ENCODE peak calls at places on chromosome 1, in five cellular contexts. O is mesenchymal stem cell, Q is T-helper 17 cell, C is T follicular helper cell, S is NCI-H1417. K is an unnamed sample.

GRCh38 chr1:30929135-30929889 is 20.8 kb upstream of the SDC3 start:
- DNase-seq in C (peak), S (peak), O (peak), Q (no peak), K (peak)

GRCh38 chr1:47774986-47775834 is 222.0 kb downstream of the TRABD2B start:
- DNase-seq in C (no peak), S (no peak), Q (no peak), O (no peak), K (no peak)

GRCh38 chr1:101284021-101284420 is 47.2 kb downstream of the S1PR1 start:
- DNase-seq in Q (no peak), O (no peak), C (peak), S (no peak), K (no peak)

GRCh38 chr1:203273869-203274602 is 31.3 kb upstream of the BTG2 start:
- DNase-seq in Q (no peak), C (no peak), O (no peak), S (no peak), K (no peak)

GRCh38 chr1:227093309-227093708 is 153.2 kb downstream of the COQ8A start:
- DNase-seq in O (no peak), Q (no peak), S (no peak), C (no peak), K (no peak)

GRCh38 chr1:12166834-12167492 is at the start of gene TNFRSF1B:
- DNase-seq in Q (peak), C (peak), S (peak), O (peak), K (peak)

GRCh38 chr1:248045209-248045608 is 1.4 kb upstream of the OR2L3 start:
- DNase-seq in C (no peak), O (no peak), Q (no peak), S (no peak), K (no peak)

GRCh38 chr1:183185941-183186490 is at the start of gene LAMC2:
- DNase-seq in Q (no peak), C (no peak), S (peak), O (peak), K (peak)

GRCh38 chr1:180594723-180595122 is 36.0 kb downstream of the OVAAL start:
- DNase-seq in C (no peak), O (no peak), Q (no peak), S (peak), K (peak)

GRCh38 chr1:41632788-41633575 is 148.5 kb upstream of the EDN2 start:
- DNase-seq in Q (no peak), S (no peak), O (no peak), C (no peak), K (no peak)

GRCh38 chr1:217011097-217011496 is 287.9 kb upstream of the ESRRG start:
- DNase-seq in Q (no peak), C (no peak), S (no peak), O (no peak), K (no peak)

GRCh38 chr1:63966016-63966415 is 192.2 kb downstream of the ROR1 start:
- DNase-seq in C (no peak), Q (no peak), O (no peak), S (no peak), K (no peak)

GRCh38 chr1:180953291-180953747 is 40.6 kb downstream of the KIAA1614 start:
- DNase-seq in O (no peak), S (peak), Q (no peak), C (no peak), K (peak)

GRCh38 chr1:82632164-82632563 is 831.4 kb downstream of the ADGRL2 start:
- DNase-seq in C (no peak), Q (no peak), S (peak), O (peak), K (no peak)

GRCh38 chr1:6385673-6386191 is 7.8 kb downstream of the ACOT7 start:
- DNase-seq in O (peak), S (peak), C (no peak), Q (no peak), K (peak)

GRCh38 chr1:43587594-43587993 is 56.9 kb downstream of the PTPRF start:
- DNase-seq in Q (no peak), C (no peak), O (no peak), S (no peak), K (no peak)

GRCh38 chr1:47578026-47578861 is 140.4 kb downstream of the FOXD2 start:
- DNase-seq in S (no peak), O (peak), Q (no peak), C (no peak), K (no peak)

GRCh38 chr1:54384921-54385726 is 21.1 kb downstream of the SSBP3 start:
- DNase-seq in Q (no peak), O (peak), S (no peak), C (no peak), K (no peak)

GRCh38 chr1:226187019-226187322 is 430 bp upstream of the ACBD3 start:
- DNase-seq in O (no peak), Q (no peak), C (no peak), S (no peak), K (no peak)

GRCh38 chr1:234774971-234775370 is 165.0 kb upstream of the IRF2BP2 start:
- DNase-seq in C (no peak), S (no peak), Q (no peak), O (peak), K (no peak)

GRCh38 chr1:17233675-17234074 is 15.2 kb upstream of the PADI3 start:
- DNase-seq in C (no peak), Q (no peak), O (peak), S (no peak), K (no peak)

GRCh38 chr1:11828511-11828910 is 19.1 kb downstream of the NPPA start:
- DNase-seq in S (no peak), Q (no peak), O (no peak), C (no peak), K (no peak)